ENCODE peak calls at places on chromosomes 3 and 15, in six cellular contexts. F is heart right ventricle, S is upper lobe of right lung, I is fibroblast of mammary gland, Z is choroid plexus epithelial cell, N is epithelial cell of esophagus. V is an unnamed sample.

GRCh38 chr15:44713006-44713966 is 2.0 kb downstream of the B2M start:
- DNase-seq in F (no peak), S (no peak), I (peak), Z (peak), N (peak), V (no peak)

GRCh38 chr3:71006810-71007785 is 576.4 kb downstream of the FOXP1 start:
- DNase-seq in F (no peak), S (no peak), I (peak), Z (peak), N (peak), V (no peak)

GRCh38 chr3:125310623-125311076 is 64.5 kb downstream of the ZNF148 start:
- DNase-seq in F (no peak), S (no peak), I (no peak), Z (no peak), N (no peak), V (no peak)

GRCh38 chr3:73605388-73605787 is 19.4 kb downstream of the PDZRN3 start:
- DNase-seq in F (no peak), S (no peak), I (peak), Z (peak), N (peak), V (no peak)

GRCh38 chr3:54817628-54818027 is 110.2 kb downstream of the LRTM1 start:
- DNase-seq in F (no peak), S (no peak), I (no peak), Z (peak), N (no peak), V (no peak)

GRCh38 chr3:193190387-193190786 is 50.6 kb upstream of the PLAAT1 start:
- DNase-seq in F (no peak), S (no peak), I (peak), Z (peak), N (peak), V (no peak)

GRCh38 chr3:160434071-160434470 is 15.5 kb downstream of the TRIM59 start:
- DNase-seq in F (no peak), S (no peak), I (peak), Z (peak), N (peak), V (no peak)

GRCh38 chr3:46495901-46496456 is 1.8 kb upstream of the RTP3 start:
- DNase-seq in F (no peak), S (no peak), I (no peak), Z (peak), N (peak), V (no peak)

GRCh38 chr15:52523192-52523591 is 5.5 kb downstream of the MYO5A start:
- DNase-seq in F (no peak), S (no peak), I (peak), Z (peak), N (peak), V (no peak)

GRCh38 chr3:120151796-120152195 is 57.5 kb upstream of the GSK3B start:
- DNase-seq in F (no peak), S (no peak), I (no peak), Z (no peak), N (no peak), V (no peak)

GRCh38 chr3:34016925-34017592 is 218.6 kb downstream of the PDCD6IP start:
- DNase-seq in F (no peak), S (no peak), I (no peak), Z (no peak), N (peak), V (no peak)

GRCh38 chr3:1987983-1988382 is 110.7 kb upstream of the CNTN4 start:
- DNase-seq in F (no peak), S (no peak), I (peak), Z (peak), N (no peak), V (no peak)
- TF ChIP-seq CTCF in F (peak), S (peak), I (peak), Z (peak), N (peak), V (no peak)

GRCh38 chr3:50317303-50317702 is 5.2 kb downstream of the HYAL2 start:
- DNase-seq in F (no peak), S (peak), I (no peak), Z (no peak), N (no peak), V (no peak)
- H3K4me3 ChIP-seq in F (no peak), S (peak), I (no peak), Z (no peak), N (no peak), V (no peak)

GRCh38 chr3:5800965-5801364 is 613.5 kb downstream of the EDEM1 start:
- DNase-seq in F (no peak), S (no peak), I (no peak), Z (no peak), N (no peak), V (no peak)

GRCh38 chr3:5809811-5810210 is 622.3 kb downstream of the EDEM1 start:
- DNase-seq in F (no peak), S (no peak), I (no peak), Z (no peak), N (no peak), V (no peak)

GRCh38 chr3:5811051-5811450 is 623.5 kb downstream of the EDEM1 start:
- DNase-seq in F (no peak), S (no peak), I (no peak), Z (peak), N (no peak), V (no peak)

DNA sequence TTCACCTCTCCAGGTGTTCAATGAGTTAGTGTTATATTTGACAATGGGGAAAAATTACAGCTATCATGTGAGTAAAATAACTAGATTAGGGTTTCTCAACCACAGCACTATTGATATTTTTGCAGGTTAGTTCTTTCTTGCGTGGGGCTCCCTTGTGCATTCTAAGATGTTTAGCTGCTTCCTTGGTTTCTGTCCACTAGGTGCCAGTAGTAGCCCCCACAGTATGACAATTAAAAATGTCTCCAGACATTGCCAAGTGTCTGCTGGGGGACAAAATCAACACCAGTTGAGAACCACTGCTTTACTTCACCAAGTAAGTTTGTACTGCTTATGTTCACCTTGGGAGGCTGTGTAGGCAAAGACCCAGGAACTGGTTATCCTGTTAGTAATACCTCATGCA is 618.7 kb downstream of the EDEM1 start:
- DNase-seq in F (no peak), S (no peak), I (no peak), Z (no peak), N (no peak), V (no peak)
- TF ChIP-seq CTCF in F (no peak), S (no peak), I (no peak), Z (no peak), N (no peak), V (no peak)

GRCh38 chr3:48445277-48445882 is 1.2 kb upstream of the ATRIP start:
- DNase-seq in F (no peak), S (no peak), I (no peak), Z (no peak), N (no peak), V (no peak)
- H3K4me3 ChIP-seq in F (no peak), S (no peak), I (peak), Z (no peak), N (peak), V (no peak)

DNA sequence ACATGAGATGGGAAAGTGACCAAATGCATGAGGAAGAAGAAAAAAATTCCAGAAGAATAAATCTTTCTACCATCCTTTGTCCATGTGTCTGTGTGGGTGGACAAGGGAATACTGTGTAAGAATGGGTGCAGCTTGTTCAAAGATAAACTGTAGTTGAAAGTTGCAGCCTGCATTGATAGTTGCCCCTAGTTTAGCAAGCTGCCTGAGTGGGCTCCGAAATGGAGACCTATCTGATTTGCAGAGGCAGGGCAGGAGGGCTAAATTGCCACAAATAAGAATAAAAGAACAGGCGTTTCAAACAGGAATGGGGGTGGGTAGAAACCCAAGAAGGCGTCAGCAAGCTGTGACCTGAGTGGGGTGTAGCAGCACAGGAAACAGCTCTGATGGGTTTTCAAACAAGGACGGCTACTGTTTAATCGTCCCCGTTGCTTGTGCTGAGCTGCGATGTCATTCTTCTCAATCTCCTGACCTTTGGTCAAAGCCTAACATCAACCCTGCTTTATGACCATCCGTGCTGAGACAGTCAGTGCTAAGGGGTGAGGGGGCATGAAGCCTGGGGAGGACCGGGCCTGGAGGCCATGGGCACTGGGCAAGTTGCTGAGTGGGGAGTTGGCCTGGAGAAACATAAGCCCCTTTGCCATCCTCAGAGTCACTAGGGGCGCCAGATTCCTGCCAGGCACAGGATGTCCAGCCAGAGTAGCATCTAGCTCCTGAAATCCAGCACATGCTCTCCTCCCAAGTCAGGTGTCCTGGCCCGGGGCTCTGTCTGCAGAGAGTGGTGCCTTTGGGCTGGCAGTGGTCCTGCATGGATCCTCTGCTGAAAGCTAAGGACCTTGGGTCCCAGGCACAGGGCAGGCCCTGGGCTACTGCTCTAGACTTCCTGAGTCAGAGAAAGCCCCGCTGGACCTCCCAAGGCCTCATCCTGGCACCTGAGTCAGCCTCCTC is 19.2 kb upstream of the C15orf39 start:
- DNase-seq in F (no peak), S (no peak), I (peak), Z (no peak), N (no peak), V (no peak)
- TF ChIP-seq CTCF in F (no peak), S (no peak), I (no peak), Z (no peak), N (no peak), V (no peak)

GRCh38 chr15:85491663-85492062 is 111.3 kb downstream of the AKAP13 start:
- DNase-seq in F (no peak), S (no peak), I (no peak), Z (no peak), N (no peak), V (no peak)

GRCh38 chr15:85489773-85490493 is 109.5 kb downstream of the AKAP13 start:
- DNase-seq in F (no peak), S (no peak), I (no peak), Z (no peak), N (no peak), V (no peak)

GRCh38 chr15:85493258-85493657 is 112.9 kb downstream of the AKAP13 start:
- DNase-seq in F (no peak), S (no peak), I (no peak), Z (no peak), N (peak), V (no peak)

GRCh38 chr15:85485956-85486567 is 105.7 kb downstream of the AKAP13 start:
- DNase-seq in F (no peak), S (no peak), I (peak), Z (peak), N (peak), V (peak)

GRCh38 chr15:85488997-85489396 is 108.6 kb downstream of the AKAP13 start:
- DNase-seq in F (no peak), S (no peak), I (no peak), Z (no peak), N (no peak), V (no peak)
- H3K4me3 ChIP-seq in F (no peak), S (no peak), I (no peak), Z (no peak), N (no peak), V (no peak)

GRCh38 chr3:10334461-10334860 is 13.5 kb upstream of the SEC13 start:
- DNase-seq in F (no peak), S (no peak), I (peak), Z (no peak), N (peak), V (peak)
- TF ChIP-seq CTCF in F (peak), S (no peak), I (peak), Z (peak), N (peak), V (peak)

V was measured in gastrocnemius medialis.